ENCODE peak calls at places on chromosomes 13 and 19, in nine cellular contexts. Y is AG04450, K is heart right ventricle, W is AG04449, J is heart left ventricle, V is fibroblast of villous mesenchyme, M is adrenal gland, O is OCI-LY7, R is left ventricle myocardium inferior. E is an unnamed sample.

GRCh38 chr19:19858751-19859150 is 6.9 kb upstream of the ZNF253 start:
- DNase-seq in K (no peak), V (no peak), O (peak), J (no peak), Y (no peak), M (no peak), W (no peak), R (no peak), E (no peak)

GRCh38 chr19:6728346-6728745 is 7.9 kb upstream of the C3 start:
- DNase-seq in O (peak), Y (no peak), W (no peak), K (no peak), V (no peak), R (no peak), J (no peak), M (no peak), E (no peak)

GRCh38 chr13:44142911-44143665 is 230.5 kb upstream of the SERP2 start:
- DNase-seq in V (peak), M (no peak), Y (no peak), R (no peak), W (no peak), K (no peak), J (no peak), O (no peak), E (no peak)

GRCh38 chr13:44309771-44310767 is 63.6 kb upstream of the SERP2 start:
- DNase-seq in M (no peak), J (peak), O (no peak), K (peak), Y (no peak), R (peak), V (no peak), W (no peak), E (no peak)

GRCh38 chr19:53511933-53512374 is 26.0 kb upstream of the ZNF331 start:
- DNase-seq in R (peak), V (peak), W (no peak), Y (peak), M (peak), O (peak), K (peak), J (no peak), E (no peak)

GRCh38 chr13:20363604-20364003 is 131.5 kb upstream of the GJB6 start:
- DNase-seq in R (no peak), J (no peak), K (no peak), W (no peak), V (no peak), Y (no peak), O (no peak), M (no peak), E (no peak)

GRCh38 chr13:64531400-64531799 is 2698.7 kb downstream of the PCDH9 start:
- DNase-seq in W (no peak), M (no peak), R (no peak), K (no peak), Y (no peak), J (no peak), V (no peak), O (no peak), E (no peak)

GRCh38 chr13:98405107-98405571 is 171.8 kb downstream of the STK24 start:
- DNase-seq in M (no peak), V (no peak), J (no peak), K (no peak), O (no peak), W (no peak), Y (no peak), R (no peak), E (no peak)

GRCh38 chr19:17572640-17573039 is 17.2 kb downstream of the COLGALT1 start:
- DNase-seq in O (no peak), R (no peak), Y (no peak), W (no peak), K (no peak), M (no peak), J (no peak), V (no peak), E (no peak)

GRCh38 chr19:3512562-3512961 is 6.5 kb downstream of the FZR1 start:
- DNase-seq in K (no peak), M (peak), O (no peak), Y (no peak), W (no peak), J (no peak), V (no peak), R (no peak), E (no peak)
- H3K4me3 ChIP-seq in K (no peak), M (no peak), O (no peak), Y (no peak), W (no peak), J (no peak), V (no peak), R (no peak), E (no peak)

DNA sequence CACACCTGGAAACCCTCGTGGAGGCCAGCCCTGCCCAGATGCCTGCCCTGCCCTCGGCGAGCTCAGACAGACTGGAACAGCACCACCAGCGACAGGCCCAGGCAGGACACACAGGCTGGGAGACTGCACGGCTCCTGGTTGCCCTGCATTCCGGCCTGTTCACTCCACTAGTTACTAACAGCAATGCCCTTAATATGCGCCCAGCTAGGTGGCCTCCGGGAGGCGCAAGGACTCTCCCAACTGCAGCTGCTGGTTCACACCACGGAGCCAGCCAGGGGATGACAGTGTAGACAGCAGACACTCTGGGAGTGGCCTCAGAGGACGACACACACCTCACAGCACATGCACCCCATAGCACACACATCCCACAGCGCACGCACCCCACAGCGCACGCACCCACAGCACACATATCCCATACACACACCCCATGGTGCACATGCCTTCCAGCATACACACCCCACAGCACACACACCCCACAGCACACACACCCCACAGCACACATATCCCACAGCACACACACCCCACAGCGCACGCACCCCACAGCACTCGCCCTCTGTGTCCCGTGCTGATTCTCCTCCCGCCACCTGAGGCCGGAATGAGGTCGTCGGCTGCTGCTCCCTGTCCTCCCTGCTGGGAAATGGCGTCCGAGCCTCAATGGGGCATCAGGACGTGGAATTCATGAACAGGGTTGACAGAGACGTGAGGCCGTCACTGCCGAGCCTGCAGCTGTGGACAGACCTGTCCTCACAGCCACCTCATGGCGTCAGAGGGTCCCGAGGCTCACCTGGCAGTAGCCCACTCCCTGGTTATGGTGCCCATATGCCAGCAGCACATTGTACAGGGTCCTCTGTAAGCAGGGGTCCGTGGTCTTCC is 13.6 kb downstream of the GRTP1 start:
- DNase-seq in J (no peak), Y (no peak), V (no peak), W (no peak), R (no peak), O (peak), M (no peak), K (no peak), E (no peak)
- TF ChIP-seq CTCF in J (no peak), Y (no peak), V (no peak), W (no peak), R (no peak), O (peak), M (no peak), K (no peak), E (no peak)

DNA sequence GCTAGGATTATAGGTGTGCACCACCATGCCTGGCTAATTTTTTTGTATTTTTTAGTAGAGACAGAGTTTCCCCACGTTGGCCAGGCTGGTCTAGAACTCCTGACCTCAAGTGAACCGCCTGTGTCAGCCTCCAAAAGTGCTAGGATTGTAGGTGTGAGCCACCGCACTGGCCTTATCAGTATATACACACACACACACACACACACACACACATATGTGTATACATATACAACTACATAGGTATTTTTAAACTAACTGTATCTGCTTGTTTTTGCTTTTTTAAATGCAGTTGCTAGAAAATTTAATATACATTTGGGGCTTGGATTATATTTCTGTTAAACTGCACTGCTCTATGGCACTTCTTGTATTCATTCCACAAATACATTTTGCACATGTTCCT is 3.1 kb downstream of the CARD8 start:
- DNase-seq in W (no peak), K (no peak), O (no peak), Y (no peak), J (no peak), M (no peak), V (no peak), R (no peak), E (no peak)
- H3K4me3 ChIP-seq in W (no peak), K (no peak), O (no peak), Y (no peak), J (no peak), M (no peak), V (no peak), R (no peak), E (no peak)

DNA sequence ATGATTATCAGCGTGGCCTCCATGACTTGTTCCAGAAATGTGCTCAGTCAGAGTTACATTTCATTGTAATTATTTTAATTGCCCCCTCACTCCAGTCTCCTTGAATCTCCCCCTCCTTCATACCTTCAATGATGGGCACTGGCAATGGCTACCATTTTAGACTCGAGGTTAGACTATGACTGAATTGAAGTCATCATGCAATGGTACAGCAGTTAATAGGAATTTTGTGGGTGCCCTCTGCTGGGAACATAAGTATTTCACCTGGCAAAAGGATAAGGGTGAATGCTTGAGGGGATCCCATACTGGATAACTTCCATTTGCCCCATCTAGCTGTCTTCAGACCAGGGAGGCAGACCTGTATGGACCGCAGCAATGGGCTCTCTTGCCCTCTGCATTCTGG is 32.2 kb upstream of the USP12 start:
- DNase-seq in M (no peak), W (no peak), R (no peak), O (no peak), Y (no peak), K (no peak), V (peak), J (no peak), E (no peak)
- TF ChIP-seq CTCF in M (peak), W (no peak), R (peak), O (peak), Y (peak), K (peak), V (peak), J (peak), E (peak)

GRCh38 chr19:11070123-11070522 is 19.1 kb upstream of the LDLR start:
- DNase-seq in M (no peak), V (no peak), R (no peak), K (no peak), Y (no peak), W (no peak), O (no peak), J (no peak), E (no peak)

GRCh38 chr19:11078893-11079292 is 10.4 kb upstream of the LDLR start:
- DNase-seq in Y (no peak), M (peak), V (no peak), R (no peak), K (no peak), O (no peak), J (no peak), W (no peak), E (no peak)

GRCh38 chr19:11069451-11070009 is 19.7 kb upstream of the LDLR start:
- DNase-seq in R (no peak), W (no peak), O (no peak), Y (no peak), K (no peak), V (no peak), J (no peak), M (no peak), E (no peak)

GRCh38 chr19:11073568-11073967 is 15.7 kb upstream of the LDLR start:
- DNase-seq in V (no peak), O (no peak), J (no peak), W (no peak), M (no peak), R (no peak), Y (no peak), K (no peak), E (no peak)
- H3K4me3 ChIP-seq in V (no peak), O (no peak), J (no peak), W (no peak), M (no peak), R (no peak), Y (no peak), K (no peak), E (no peak)

DNA sequence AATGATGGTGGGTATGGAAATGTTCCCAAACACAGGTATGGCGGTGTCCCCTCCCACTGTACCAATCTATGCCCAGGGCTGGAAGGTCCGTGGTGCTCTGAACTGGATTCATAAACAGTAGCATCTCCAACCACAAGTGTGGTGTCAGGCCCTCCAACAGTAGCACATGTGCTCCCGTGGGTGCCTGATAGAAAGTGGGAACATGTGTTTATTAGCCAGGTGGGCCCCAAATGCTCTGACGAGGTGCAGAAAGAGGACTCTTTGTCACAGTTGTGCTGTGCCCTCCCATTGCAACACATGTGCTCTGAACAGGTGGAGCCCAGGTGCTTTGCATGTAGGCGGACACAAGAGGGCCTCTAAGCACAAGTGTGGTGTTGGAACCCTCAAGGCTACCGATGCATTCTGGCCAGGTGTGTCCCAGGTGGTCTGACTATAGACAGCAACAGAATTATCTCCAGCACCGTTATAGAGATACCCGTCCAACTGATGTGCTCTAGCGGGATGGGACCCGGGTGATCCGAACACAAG is 75.4 kb upstream of the ZNF30 start:
- DNase-seq in Y (no peak), M (no peak), W (no peak), O (peak), R (no peak), K (no peak), V (no peak), J (no peak), E (no peak)
- TF ChIP-seq CTCF in Y (no peak), M (no peak), W (no peak), O (peak), R (no peak), K (no peak), V (no peak), J (no peak), E (no peak)

GRCh38 chr19:42270346-42271044 is 1.4 kb downstream of the CIC start:
- DNase-seq in Y (no peak), R (no peak), J (no peak), O (peak), M (peak), V (peak), K (no peak), W (no peak), E (no peak)

GRCh38 chr19:42272535-42272897 is 3.5 kb downstream of the CIC start:
- DNase-seq in M (peak), Y (no peak), W (no peak), O (no peak), K (no peak), J (no peak), V (no peak), R (no peak), E (no peak)

GRCh38 chr19:42271861-42272534 is 2.9 kb downstream of the CIC start:
- DNase-seq in W (no peak), K (no peak), V (no peak), Y (no peak), M (peak), R (no peak), O (no peak), J (no peak), E (no peak)

GRCh38 chr19:42269518-42270345 is 680 bp downstream of the CIC start:
- DNase-seq in R (no peak), Y (no peak), O (no peak), J (no peak), K (no peak), W (no peak), M (peak), V (no peak), E (no peak)

GRCh38 chr19:42271045-42271419 is 2.0 kb downstream of the CIC start:
- DNase-seq in J (no peak), W (no peak), M (no peak), K (no peak), R (no peak), O (no peak), V (no peak), Y (no peak), E (no peak)
- H3K4me3 ChIP-seq in J (no peak), W (peak), M (peak), K (peak), R (peak), O (peak), V (peak), Y (peak), E (peak)

GRCh38 chr13:83780201-83780600 is 102.1 kb downstream of the SLITRK1 start:
- DNase-seq in Y (no peak), K (no peak), R (no peak), J (no peak), M (no peak), W (no peak), O (peak), V (no peak), E (no peak)
- TF ChIP-seq CTCF in Y (peak), K (no peak), R (no peak), J (no peak), M (no peak), W (peak), O (peak), V (peak), E (peak)